ENCODE peak calls at places on chromosomes 6 and 20, in four cellular contexts. F is stomach, L is fibroblast of lung, K is adrenal gland. M is an unnamed sample. For H3K27me3, the result is how much of the 10 kb centered on the place peaks cover.

GRCh38 chr6:113055998-113056397 is 708.9 kb downstream of the RFPL4B start:
- DNase-seq in F (no peak), L (no peak), K (no peak), M (no peak)

GRCh38 chr6:112879920-112880413 is 532.8 kb downstream of the RFPL4B start:
- DNase-seq in F (peak), L (peak), K (peak), M (peak)

GRCh38 chr6:134539865-134540323 is 222.0 kb upstream of the SGK1 start:
- DNase-seq in F (no peak), L (peak), K (peak), M (no peak)

GRCh38 chr6:152206072-152206818 is 398.8 kb downstream of the ESR1 start:
- DNase-seq in F (peak), L (no peak), K (peak), M (peak)

GRCh38 chr6:70180183-70180903 is 122.5 kb downstream of the COL9A1 start:
- DNase-seq in F (no peak), L (no peak), K (no peak), M (no peak)

GRCh38 chr20:37007898-37008649 is 56.6 kb upstream of the SAMHD1 start:
- DNase-seq in F (no peak), L (peak), K (no peak), M (no peak)

GRCh38 chr6:14645221-14645620 is 527.6 kb downstream of the CD83 start:
- DNase-seq in F (no peak), L (no peak), K (no peak), M (no peak)

GRCh38 chr6:45757443-45758121 is 258.1 kb downstream of the CLIC5 start:
- DNase-seq in F (no peak), L (no peak), K (no peak), M (no peak)

GRCh38 chr6:14074723-14075503 is 42.7 kb upstream of the CD83 start:
- DNase-seq in F (no peak), L (peak), K (peak), M (no peak)

GRCh38 chr20:50389437-50389807 is 120.8 kb upstream of the PTPN1 start:
- DNase-seq in F (peak), L (no peak), K (peak), M (no peak)

GRCh38 chr6:105692630-105693212 is 289.8 kb upstream of the PREP start:
- DNase-seq in F (no peak), L (no peak), K (no peak), M (no peak)

GRCh38 chr6:3165631-3166534 is 8.5 kb upstream of the TUBB2A start:
- DNase-seq in F (no peak), L (peak), K (peak), M (peak)

GRCh38 chr6:32082951-32083350 is 26.2 kb downstream of the TNXB start:
- DNase-seq in F (no peak), L (peak), K (peak), M (no peak)

GRCh38 chr6:7742214-7742613 is 16.3 kb downstream of the BMP6 start:
- DNase-seq in F (no peak), L (no peak), K (no peak), M (no peak)

GRCh38 chr6:125823180-125823579 is 32.4 kb downstream of the NCOA7 start:
- DNase-seq in F (no peak), L (no peak), K (no peak), M (no peak)

GRCh38 chr20:58472273-58473018 is 42.8 kb downstream of the APCDD1L start:
- DNase-seq in F (no peak), L (no peak), K (no peak), M (no peak)

GRCh38 chr20:51514836-51515235 is 27.7 kb downstream of the NFATC2 start:
- DNase-seq in F (no peak), L (no peak), K (no peak), M (no peak)

GRCh38 chr20:50196896-50197295 is 6.3 kb downstream of the CEBPB start:
- DNase-seq in F (no peak), L (no peak), K (no peak), M (no peak)

GRCh38 chr6:36314221-36315014 is 22.3 kb downstream of the BNIP5 start:
- DNase-seq in F (no peak), L (peak), K (no peak), M (no peak)

GRCh38 chr6:13831623-13832022 is 17.3 kb upstream of the MCUR1 start:
- DNase-seq in F (no peak), L (no peak), K (no peak), M (no peak)

GRCh38 chr6:7311920-7312615 is 931 bp downstream of the SSR1 start:
- DNase-seq in F (no peak), L (peak), K (no peak), M (no peak)

GRCh38 chr6:22152871-22153270 is 144.0 kb downstream of the PRL start:
- DNase-seq in F (no peak), L (no peak), K (no peak), M (no peak)

GRCh38 chr6:14875678-14876063 is 370.2 kb upstream of the JARID2 start:
- DNase-seq in F (no peak), L (no peak), K (no peak), M (no peak)

GRCh38 chr20:48716086-48716485 is 111.7 kb downstream of the PREX1 start:
- DNase-seq in F (no peak), L (no peak), K (no peak), M (no peak)

GRCh38 chr6:54595844-54596243 is 250.7 kb upstream of the FAM83B start:
- DNase-seq in F (no peak), L (peak), K (no peak), M (no peak)

GRCh38 chr6:26581164-26581915 is 15.4 kb upstream of the ABT1 start:
- DNase-seq in F (no peak), L (no peak), K (no peak), M (no peak)
- H3K27me3 ChIP-seq in F (under half), L (under half), K (under half), M (under half)

DNA sequence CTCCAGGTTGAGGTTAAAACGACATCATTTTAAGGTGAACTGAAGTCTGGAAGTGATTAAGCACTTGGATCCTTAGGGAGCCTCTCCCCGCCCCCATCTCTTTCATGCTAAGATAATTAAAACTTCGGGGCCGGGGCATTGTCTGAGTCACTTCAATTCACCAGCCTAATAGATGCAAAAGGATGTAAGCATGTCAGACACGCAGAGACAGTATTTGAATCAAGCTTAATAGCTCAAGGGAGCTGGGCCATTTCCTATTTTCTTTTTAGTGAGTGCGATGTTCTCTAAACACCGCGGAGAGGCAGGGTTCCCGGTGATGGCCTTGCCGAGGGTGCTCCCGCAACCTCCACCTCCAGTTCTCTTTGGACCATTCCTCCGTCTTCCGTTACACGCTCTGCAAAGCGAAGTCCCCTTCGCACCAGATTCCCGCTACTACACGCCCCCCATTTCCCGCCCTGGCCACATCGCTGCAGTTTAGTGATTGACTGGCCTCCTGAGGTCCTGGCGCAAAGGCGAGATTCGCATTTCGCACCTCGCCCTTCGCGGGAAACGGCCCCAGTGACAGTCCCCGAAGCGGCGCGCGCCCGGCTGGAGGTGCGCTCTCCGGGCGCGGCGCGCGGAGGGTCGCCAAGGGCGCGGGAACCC is 516 bp upstream of the IRF4 start:
- DNase-seq in F (no peak), L (peak), K (no peak), M (no peak)
- H3K27me3 ChIP-seq in F (under half), L (half or more), K (half or more), M (under half)

GRCh38 chr20:59519707-59520014 is 84.7 kb upstream of the PHACTR3 start:
- DNase-seq in F (no peak), L (no peak), K (no peak), M (no peak)

GRCh38 chr20:59515013-59515905 is 89.1 kb upstream of the PHACTR3 start:
- DNase-seq in F (peak), L (peak), K (peak), M (peak)

GRCh38 chr20:59515906-59516209 is 88.5 kb upstream of the PHACTR3 start:
- DNase-seq in F (no peak), L (no peak), K (no peak), M (no peak)

GRCh38 chr20:59520814-59521213 is 83.5 kb upstream of the PHACTR3 start:
- DNase-seq in F (no peak), L (no peak), K (no peak), M (no peak)

GRCh38 chr20:59518881-59519706 is 85.2 kb upstream of the PHACTR3 start:
- DNase-seq in F (peak), L (peak), K (peak), M (peak)
- H3K27me3 ChIP-seq in F (under half), L (under half), K (under half), M (under half)

GRCh38 chr20:24488800-24489175 is 19.4 kb downstream of the SYNDIG1 start:
- DNase-seq in F (no peak), L (no peak), K (no peak), M (no peak)
- H3K27me3 ChIP-seq in F (under half), L (under half), K (under half), M (under half)

GRCh38 chr20:63335711-63336110 is 25.4 kb downstream of the CHRNA4 start:
- DNase-seq in F (no peak), L (no peak), K (peak), M (no peak)

GRCh38 chr20:63337786-63338420 is 23.2 kb downstream of the CHRNA4 start:
- DNase-seq in F (no peak), L (peak), K (no peak), M (no peak)

GRCh38 chr20:63333241-63333836 is 27.8 kb downstream of the CHRNA4 start:
- DNase-seq in F (no peak), L (no peak), K (no peak), M (no peak)

GRCh38 chr20:63334356-63334755 is 26.8 kb downstream of the CHRNA4 start:
- DNase-seq in F (no peak), L (no peak), K (no peak), M (no peak)

GRCh38 chr20:63336232-63336752 is 24.9 kb downstream of the CHRNA4 start:
- DNase-seq in F (no peak), L (no peak), K (no peak), M (no peak)
- H3K27me3 ChIP-seq in F (under half), L (under half), K (under half), M (under half)

DNA sequence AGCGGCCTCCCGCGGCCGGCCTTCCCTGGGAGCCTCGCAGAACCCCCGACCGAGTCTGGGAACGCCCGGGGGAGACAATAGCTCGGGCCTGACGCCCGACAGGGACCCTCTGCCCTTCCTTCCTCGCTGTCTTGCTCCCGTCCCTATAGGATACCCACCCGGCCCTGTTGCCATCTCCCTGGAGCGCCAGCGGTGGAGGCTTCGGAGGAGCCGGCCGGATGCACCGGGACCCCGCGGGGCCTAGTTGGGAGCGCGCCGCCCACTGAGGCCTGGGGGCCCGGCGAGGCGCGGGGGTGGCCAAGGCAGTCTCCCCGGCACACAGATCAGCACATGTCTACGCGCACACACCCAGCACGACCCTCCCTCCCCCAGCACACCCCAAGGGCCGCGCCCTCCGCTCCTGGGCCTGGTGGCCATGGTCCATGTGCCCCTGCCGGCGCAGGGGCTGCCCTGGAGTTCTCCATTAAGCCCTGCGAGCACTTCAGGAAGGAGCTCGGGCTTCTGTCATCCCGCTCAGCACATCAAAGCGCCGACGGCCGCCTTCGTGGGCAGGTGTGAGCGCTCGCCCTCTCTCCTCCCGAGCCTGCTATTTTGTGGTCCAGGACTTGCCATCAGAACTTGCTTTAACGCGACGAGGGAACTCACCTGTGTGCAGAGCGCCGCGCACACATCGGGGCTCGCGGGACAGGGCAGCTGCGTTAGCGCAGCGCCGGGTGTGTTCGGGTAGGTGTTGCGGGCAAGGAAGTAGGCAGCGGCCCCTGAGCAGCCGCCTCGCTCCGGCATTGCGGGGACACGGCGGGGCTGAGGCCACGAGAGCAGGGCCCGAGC is 3.7 kb downstream of the FOXF2 start:
- DNase-seq in F (peak), L (no peak), K (no peak), M (no peak)
- H3K27me3 ChIP-seq in F (under half), L (under half), K (half or more), M (half or more)

DNA sequence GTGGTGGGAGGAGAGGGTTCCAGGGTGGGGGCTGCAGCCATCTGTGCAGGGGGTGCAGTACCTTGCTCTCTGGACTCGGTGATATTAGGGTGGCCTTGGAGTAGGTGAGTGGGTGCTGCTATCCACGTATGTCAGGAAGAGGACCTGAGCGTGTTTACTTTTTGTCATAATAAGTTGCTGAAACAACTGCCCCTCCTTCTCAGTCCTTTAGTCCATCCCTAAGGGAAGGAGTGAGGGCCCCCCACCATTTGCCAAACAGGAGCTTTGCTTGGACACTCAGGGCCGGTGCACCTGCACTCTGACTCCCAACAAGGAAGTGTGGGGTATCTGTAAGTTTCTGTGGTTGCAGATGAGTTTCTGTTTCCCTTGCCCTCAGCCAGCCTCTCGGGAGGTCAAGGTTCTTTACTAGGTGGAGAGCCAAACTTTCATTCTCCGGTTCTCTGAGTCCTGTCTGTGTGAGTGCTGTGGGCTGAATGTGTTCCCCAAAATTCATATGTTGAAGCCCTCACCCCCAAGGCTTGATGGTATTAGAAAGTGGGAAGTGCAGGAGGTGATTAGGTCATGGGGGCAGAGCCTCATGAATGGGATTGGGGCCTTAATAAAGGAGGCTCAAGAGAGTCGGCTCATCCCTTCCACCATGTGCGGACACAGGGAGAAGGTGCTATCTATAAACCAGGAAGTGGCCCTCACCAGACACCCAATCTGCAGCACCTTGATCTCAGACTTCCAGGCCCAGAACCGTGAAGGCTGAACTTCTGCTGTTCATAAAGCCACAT is 19.7 kb upstream of the CCR6 start:
- DNase-seq in F (no peak), L (no peak), K (no peak), M (no peak)
- H3K27me3 ChIP-seq in F (under half), L (under half), K (under half), M (under half)

DNA sequence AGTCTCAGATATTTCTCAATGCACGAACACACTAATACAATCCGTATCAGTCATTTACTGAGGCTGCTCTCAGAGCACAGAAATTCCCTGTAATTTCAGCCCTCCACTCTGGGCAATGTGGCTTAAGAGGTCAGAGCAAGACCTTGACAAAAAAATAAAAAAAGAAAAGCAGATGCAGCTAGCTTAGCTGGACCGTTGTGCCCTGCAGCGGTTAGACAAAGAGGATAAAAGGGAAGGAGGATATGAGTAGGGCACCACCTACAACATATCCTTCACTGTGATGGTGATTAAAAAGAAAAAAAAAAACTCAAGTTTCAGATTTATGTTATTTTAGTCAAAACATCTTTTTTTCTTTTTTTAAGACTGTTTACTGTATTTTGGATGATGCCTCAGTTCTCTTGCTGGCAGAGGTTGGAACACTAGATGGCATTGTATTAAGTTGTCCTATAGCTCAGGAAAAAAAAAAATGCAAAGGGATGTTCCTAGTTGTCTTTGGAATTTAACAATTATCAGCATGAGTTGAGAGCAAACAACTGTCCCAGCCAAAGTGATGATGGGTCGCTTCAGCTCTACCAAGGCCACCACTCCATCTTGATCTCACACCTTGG is 59.9 kb downstream of the ANKEF1 start:
- DNase-seq in F (no peak), L (peak), K (no peak), M (no peak)
- H3K27me3 ChIP-seq in F (under half), L (under half), K (under half), M (under half)